ENCODE peak calls at places on chromosomes 16 and 17, in eight cellular contexts. J is psoas muscle, Y is Calu3, S is progenitor cell of endocrine pancreas, N is astrocyte of the hippocampus, G is ureter, R is hippocampal formation, D is DMS153. H is an unnamed sample.

GRCh38 chr17:79950306-79950705 is 85.4 kb downstream of the TBC1D16 start:
- DNase-seq in R (peak), J (no peak), G (no peak), Y (no peak), N (peak), D (no peak), S (no peak), H (peak)

GRCh38 chr16:29192329-29193247 is 207.7 kb downstream of the LAT start:
- DNase-seq in Y (no peak), R (no peak), D (no peak), S (no peak), J (no peak), N (no peak), G (peak), H (peak)

GRCh38 chr16:59783191-59783590 is 1049.1 kb upstream of the GOT2 start:
- DNase-seq in S (no peak), J (no peak), Y (no peak), N (no peak), R (no peak), G (no peak), D (no peak), H (no peak)

GRCh38 chr17:77854083-77854758 is 104.3 kb upstream of the TNRC6C start:
- DNase-seq in J (no peak), Y (no peak), R (no peak), D (no peak), N (no peak), G (no peak), S (no peak), H (no peak)

GRCh38 chr16:8861563-8862308 is 7.1 kb downstream of the CARHSP1 start:
- DNase-seq in R (no peak), D (no peak), G (no peak), J (peak), S (no peak), Y (no peak), N (no peak), H (no peak)

GRCh38 chr16:80288616-80289015 is 252.2 kb upstream of the DYNLRB2 start:
- DNase-seq in N (no peak), Y (no peak), G (no peak), J (no peak), R (no peak), D (no peak), S (no peak), H (no peak)

GRCh38 chr17:49337900-49338299 is 24.1 kb downstream of the ZNF652 start:
- DNase-seq in N (peak), G (no peak), Y (no peak), J (no peak), R (no peak), S (no peak), D (no peak), H (no peak)

GRCh38 chr16:84616515-84616914 is 1.4 kb downstream of the COTL1 start:
- DNase-seq in N (peak), G (no peak), D (no peak), Y (no peak), R (no peak), S (no peak), J (no peak), H (no peak)

GRCh38 chr17:82105882-82106696 is 8.1 kb upstream of the FASN start:
- DNase-seq in R (no peak), J (peak), D (peak), N (peak), Y (peak), G (peak), S (peak), H (no peak)

GRCh38 chr17:19364699-19365498 is 2.4 kb upstream of the B9D1 start:
- DNase-seq in N (peak), D (no peak), S (no peak), Y (no peak), J (no peak), R (no peak), G (no peak), H (no peak)

GRCh38 chr17:42340691-42341127 is 47.5 kb downstream of the STAT3 start:
- DNase-seq in R (no peak), J (no peak), S (no peak), N (no peak), Y (no peak), D (no peak), G (no peak), H (no peak)

GRCh38 chr17:79171152-79171551 is 96.5 kb downstream of the ENGASE start:
- DNase-seq in J (no peak), R (no peak), G (no peak), S (no peak), Y (no peak), D (no peak), N (no peak), H (no peak)